ENCODE peak calls at places on chromosomes 5 and 9, in five cellular contexts. J, R, K, C and I are unnamed samples.

GRCh38 chr5:94793113-94793815 is 174.8 kb downstream of the SLF1 start:
- DNase-seq in J (no peak), R (no peak), K (peak), C (no peak), I (no peak)

GRCh38 chr9:130755377-130756007 is 61.9 kb downstream of the EXOSC2 start:
- DNase-seq in J (no peak), R (no peak), K (no peak), C (no peak), I (no peak)

GRCh38 chr5:141127305-141127704 is 5.7 kb downstream of the PCDHB4 start:
- DNase-seq in J (no peak), R (no peak), K (no peak), C (no peak), I (no peak)

GRCh38 chr5:109452661-109453060 is 42.9 kb upstream of the PJA2 start:
- DNase-seq in J (no peak), R (no peak), K (no peak), C (no peak), I (no peak)

GRCh38 chr9:86589273-86589672 is 235.1 kb upstream of the TUT7 start:
- DNase-seq in J (no peak), R (no peak), K (no peak), C (no peak), I (peak)

GRCh38 chr5:73814234-73814846 is 188.3 kb downstream of the ARHGEF28 start:
- DNase-seq in J (no peak), R (no peak), K (no peak), C (no peak), I (no peak)

GRCh38 chr5:173475780-173476179 is 140.7 kb downstream of the BOD1 start:
- DNase-seq in J (no peak), R (no peak), K (no peak), C (no peak), I (no peak)

GRCh38 chr5:64453405-64453804 is 52.4 kb upstream of the RGS7BP start:
- DNase-seq in J (no peak), R (no peak), K (no peak), C (no peak), I (no peak)

GRCh38 chr5:137072376-137073174 is 426.6 kb downstream of the SPOCK1 start:
- DNase-seq in J (no peak), R (no peak), K (no peak), C (no peak), I (no peak)

GRCh38 chr9:34985311-34985899 is 4.1 kb upstream of the DNAJB5 start:
- DNase-seq in J (peak), R (peak), K (no peak), C (peak), I (peak)

GRCh38 chr5:143001764-143002351 is 231.7 kb downstream of the ARHGAP26 start:
- DNase-seq in J (no peak), R (no peak), K (no peak), C (no peak), I (no peak)

GRCh38 chr9:77092536-77092935 is 73.1 kb downstream of the FOXB2 start:
- DNase-seq in J (no peak), R (no peak), K (no peak), C (no peak), I (no peak)

GRCh38 chr5:135069016-135069770 is 35.2 kb upstream of the PITX1 start:
- DNase-seq in J (no peak), R (no peak), K (no peak), C (no peak), I (no peak)

GRCh38 chr9:73081979-73082657 is 69.5 kb upstream of the ANXA1 start:
- DNase-seq in J (peak), R (peak), K (no peak), C (peak), I (peak)

GRCh38 chr5:138543730-138544104 is 681 bp upstream of the ETF1 start:
- DNase-seq in J (no peak), R (no peak), K (no peak), C (peak), I (no peak)

GRCh38 chr5:25500635-25501034 is 855.9 kb upstream of the CDH10 start:
- DNase-seq in J (no peak), R (no peak), K (no peak), C (no peak), I (no peak)

GRCh38 chr5:124111886-124112285 is 599.9 kb downstream of the CSNK1G3 start:
- DNase-seq in J (no peak), R (no peak), K (no peak), C (no peak), I (no peak)

GRCh38 chr5:130868186-130868821 is 296.8 kb downstream of the HINT1 start:
- DNase-seq in J (no peak), R (no peak), K (no peak), C (no peak), I (no peak)

GRCh38 chr5:12322042-12322441 is 417.8 kb upstream of the CTNND2 start:
- DNase-seq in J (no peak), R (no peak), K (no peak), C (no peak), I (no peak)

GRCh38 chr5:67249590-67249895 is 52.9 kb upstream of the CD180 start:
- DNase-seq in J (no peak), R (no peak), K (no peak), C (no peak), I (no peak)

GRCh38 chr5:77906806-77907205 is 130.7 kb upstream of the TBCA start:
- DNase-seq in J (no peak), R (no peak), K (no peak), C (no peak), I (no peak)

GRCh38 chr9:88236531-88237453 is 98.5 kb upstream of the SPATA31C2 start:
- DNase-seq in J (no peak), R (no peak), K (no peak), C (no peak), I (no peak)
- TF ChIP-seq ZBTB33 in J (no peak), R (no peak), K (no peak), C (no peak), I (no peak)

GRCh38 chr5:132714456-132715307 is 22.7 kb downstream of the KIF3A start:
- DNase-seq in J (no peak), R (peak), K (no peak), C (no peak), I (peak)
- TF ChIP-seq ZBTB33 in J (no peak), R (no peak), K (peak), C (no peak), I (no peak)

DNA sequence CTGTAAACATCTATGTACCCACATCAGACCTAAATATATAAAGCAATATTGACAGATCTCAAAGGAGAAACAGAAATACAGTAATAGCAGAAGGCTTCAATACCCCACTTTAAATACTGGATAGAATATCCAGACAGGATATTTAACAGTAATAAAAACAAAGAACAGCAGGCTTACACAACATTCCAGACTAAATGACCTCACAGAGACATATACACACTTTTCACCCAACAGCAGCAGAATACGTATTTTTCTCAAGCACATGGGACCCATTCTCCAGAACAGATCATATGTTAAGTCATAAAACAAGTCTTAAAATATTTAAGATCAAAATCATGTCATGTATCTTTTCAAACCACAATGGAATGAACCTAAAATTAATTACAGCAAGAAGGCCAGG is 76.8 kb downstream of the CAMSAP1 start:
- DNase-seq in J (no peak), R (no peak), K (no peak), C (no peak), I (no peak)
- TF ChIP-seq ZBTB33 in J (no peak), R (no peak), K (no peak), C (no peak), I (no peak)

DNA sequence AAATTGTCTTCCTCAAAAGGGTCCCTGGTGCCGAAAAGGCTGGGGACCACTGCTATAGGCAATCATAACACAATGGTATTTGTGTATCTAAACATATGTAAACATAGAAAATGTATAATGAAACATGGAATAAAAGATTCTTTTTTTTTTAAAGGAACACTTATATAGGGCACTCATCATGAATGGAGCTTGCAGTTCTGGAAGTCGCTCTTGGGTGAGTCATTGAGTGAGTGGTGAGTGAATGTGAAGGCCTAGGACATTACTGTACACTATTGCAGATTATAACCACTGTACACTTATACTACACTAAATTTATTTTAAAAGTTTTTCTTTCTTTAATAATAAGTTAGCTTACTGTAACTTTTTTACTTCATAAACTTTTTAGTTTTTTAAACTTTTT is 176.4 kb downstream of the ARRDC3 start:
- DNase-seq in J (no peak), R (no peak), K (no peak), C (no peak), I (no peak)
- TF ChIP-seq ZBTB33 in J (no peak), R (no peak), K (no peak), C (no peak), I (no peak)